ENCODE peak calls at places on chromosomes 7 and 10, in six cellular contexts. M is DMS153; F is CD8-positive, alpha-beta memory T cell; Q is non-pigmented ciliary epithelial cell; C is coronary artery; E is Ammon's horn. J is an unnamed sample.

GRCh38 chr10:18968196-18968595 is 80.4 kb upstream of the MALRD1 start:
- DNase-seq in Q (no peak), F (no peak), C (no peak), E (no peak), M (no peak), J (no peak)

GRCh38 chr7:1494447-1494846 is 9.7 kb downstream of the INTS1 start:
- DNase-seq in E (peak; percentile 50), C (no peak), Q (no peak), F (no peak), M (no peak), J (peak; percentile 43)

GRCh38 chr7:113912881-113913280 is 5.9 kb downstream of the PPP1R3A start:
- DNase-seq in E (no peak), F (no peak), C (no peak), M (no peak), Q (no peak), J (no peak)

GRCh38 chr7:80740778-80741545 is 102.5 kb downstream of the CD36 start:
- DNase-seq in Q (peak; percentile 57), C (no peak), F (no peak), E (no peak), M (no peak), J (no peak)

GRCh38 chr10:132309466-132309865 is 1.7 kb upstream of the STK32C start:
- DNase-seq in M (no peak), E (no peak), C (peak; percentile 41), Q (no peak), F (no peak), J (no peak)

GRCh38 chr7:1943933-1944618 is 274.0 kb downstream of the ELFN1 start:
- DNase-seq in F (no peak), M (no peak), E (no peak), Q (no peak), C (no peak), J (no peak)

GRCh38 chr7:131835141-131835540 is 278.7 kb upstream of the PODXL start:
- DNase-seq in Q (no peak), E (no peak), F (no peak), C (no peak), M (no peak), J (no peak)

GRCh38 chr10:47037654-47038425 is 126.6 kb downstream of the PTPN20 start:
- DNase-seq in Q (no peak), F (no peak), C (no peak), E (no peak), M (no peak), J (no peak)

GRCh38 chr10:23439920-23440875 is 1.3 kb downstream of the OTUD1 start:
- DNase-seq in M (no peak), E (peak; percentile 44), F (peak; percentile 51), C (peak; percentile 78), Q (no peak), J (no peak)

GRCh38 chr10:19629559-19629958 is 186.7 kb upstream of the PLXDC2 start:
- DNase-seq in C (peak; percentile 89), F (no peak), E (peak; percentile 86), Q (peak; percentile 20), M (no peak), J (peak; percentile 24)

GRCh38 chr10:110650265-110650668 is 6.1 kb downstream of the RBM20 start:
- DNase-seq in F (no peak), E (no peak), C (no peak), Q (no peak), M (no peak), J (no peak)

GRCh38 chr10:131431541-131431940 is 120.0 kb upstream of the TCERG1L start:
- DNase-seq in E (no peak), Q (no peak), M (no peak), F (no peak), C (no peak), J (no peak)

GRCh38 chr10:124614003-124614659 is 130.0 kb downstream of the FAM53B start:
- DNase-seq in F (no peak), M (no peak), C (no peak), E (no peak), Q (no peak), J (no peak)

GRCh38 chr7:44438851-44439250 is 51.6 kb downstream of the NUDCD3 start:
- DNase-seq in M (no peak), E (no peak), F (no peak), C (no peak), Q (no peak), J (no peak)

GRCh38 chr10:6035926-6036575 is 26.1 kb downstream of the IL2RA start:
- DNase-seq in F (no peak), C (no peak), E (no peak), Q (no peak), M (no peak), J (no peak)

GRCh38 chr7:22549667-22550513 is 49.9 kb upstream of the STEAP1B start:
- DNase-seq in C (no peak), F (no peak), E (no peak), M (peak; percentile 52), Q (no peak), J (no peak)

GRCh38 chr10:119658274-119658673 is 7.1 kb downstream of the BAG3 start:
- DNase-seq in E (peak; percentile 76), M (no peak), Q (peak; percentile 73), C (peak; percentile 93), F (no peak), J (peak; percentile 45)

GRCh38 chr7:85612514-85612913 is 425.7 kb upstream of the SEMA3D start:
- DNase-seq in C (no peak), M (peak; percentile 58), E (no peak), Q (no peak), F (no peak), J (no peak)

GRCh38 chr7:86991844-86992243 is 67.6 kb downstream of the ELAPOR2 start:
- DNase-seq in Q (no peak), E (no peak), C (no peak), F (no peak), M (peak; percentile 35), J (no peak)

GRCh38 chr10:44476421-44476820 is 91.5 kb upstream of the CXCL12 start:
- DNase-seq in C (no peak), E (no peak), F (no peak), M (no peak), Q (no peak), J (no peak)

GRCh38 chr7:90178592-90179279 is 24.5 kb downstream of the STEAP1 start:
- DNase-seq in E (peak; percentile 8), F (no peak), C (no peak), Q (peak; percentile 55), M (no peak), J (no peak)

GRCh38 chr7:64574481-64575159 is 11.7 kb upstream of the ZNF680 start:
- DNase-seq in C (no peak), Q (no peak), E (peak; percentile 45), M (no peak), F (no peak), J (no peak)

GRCh38 chr7:39609462-39610149 is 13.8 kb upstream of the RALA start:
- DNase-seq in F (no peak), C (no peak), E (peak; percentile 7), M (no peak), Q (no peak), J (no peak)